ENCODE peak calls at places on chromosomes 1 and 21, in four cellular contexts. G is mesendoderm, P is mesenchymal stem cell, Y is H9. H is an unnamed sample.
A peak's percentile ranks its signal among the peaks of the same experiment; 100 is the strongest.

GRCh38 chr1:156766288-156767100 is 841 bp upstream of the PRCC start:
- DNase-seq in P (peak; percentile 18), G (peak; percentile 40), Y (no peak), H (peak; percentile 42)

GRCh38 chr1:91026320-91026719 is 4.5 kb upstream of the ZNF644 start:
- DNase-seq in P (no peak), Y (no peak), G (no peak), H (no peak)

GRCh38 chr1:209601809-209602657 is 18.5 kb downstream of the CAMK1G start:
- DNase-seq in G (peak; percentile 50), Y (no peak), P (peak; percentile 67), H (no peak)

GRCh38 chr1:57959727-57960300 is 536.0 kb upstream of the DAB1 start:
- DNase-seq in Y (no peak), G (no peak), P (no peak), H (no peak)

GRCh38 chr1:16083486-16083885 is 10.0 kb upstream of the FAM131C start:
- DNase-seq in P (no peak), G (no peak), Y (no peak), H (no peak)

GRCh38 chr1:183323849-183324683 is 94.1 kb downstream of the NMNAT2 start:
- DNase-seq in G (peak; percentile 83), P (peak; percentile 60), Y (no peak), H (peak; percentile 27)

GRCh38 chr1:205061665-205062069 is 18.7 kb downstream of the CNTN2 start:
- DNase-seq in G (peak; percentile 88), P (peak; percentile 58), Y (peak; percentile 90), H (peak; percentile 77)

GRCh38 chr1:39489567-39490239 is 1.7 kb upstream of the BMP8A start:
- DNase-seq in G (no peak), Y (no peak), P (no peak), H (no peak)

GRCh38 chr1:217472915-217473314 is 158.0 kb downstream of the GPATCH2 start:
- DNase-seq in Y (no peak), G (no peak), P (no peak), H (no peak)

GRCh38 chr1:34929497-34929852 is at the start of gene DLGAP3:
- DNase-seq in G (peak; percentile 43), Y (no peak), P (no peak), H (no peak)

GRCh38 chr1:205775717-205776056 is 405 bp upstream of the RAB29 start:
- DNase-seq in G (no peak), Y (no peak), P (peak; percentile 82), H (peak; percentile 15)

GRCh38 chr21:33587792-33588484 is 546 bp downstream of the DONSON start:
- DNase-seq in P (peak; percentile 52), Y (peak; percentile 44), G (peak; percentile 51), H (peak; percentile 41)

GRCh38 chr1:221310180-221310579 is 430.9 kb downstream of the HLX start:
- DNase-seq in P (no peak), G (peak; percentile 97), Y (no peak), H (no peak)

GRCh38 chr1:173206816-173207595 is at the start of gene TNFSF4:
- DNase-seq in Y (no peak), G (no peak), P (no peak), H (peak; percentile 15)

GRCh38 chr1:84907095-84907827 is 14.3 kb upstream of the LPAR3 start:
- DNase-seq in P (peak; percentile 64), Y (no peak), G (peak; percentile 70), H (no peak)

GRCh38 chr1:165877940-165878556 is 50.6 kb downstream of the UCK2 start:
- DNase-seq in G (no peak), Y (no peak), P (no peak), H (no peak)

GRCh38 chr1:218371927-218372672 is 27.0 kb downstream of the TGFB2 start:
- DNase-seq in P (peak; percentile 68), G (no peak), Y (no peak), H (no peak)

GRCh38 chr1:152599934-152600333 is at the start of gene LCE3C:
- DNase-seq in Y (no peak), G (no peak), P (no peak), H (no peak)

GRCh38 chr1:57623039-57623790 is 199.4 kb upstream of the DAB1 start:
- DNase-seq in P (peak; percentile 32), G (peak; percentile 95), Y (peak; percentile 58), H (no peak)

GRCh38 chr1:82562448-82562847 is 761.7 kb downstream of the ADGRL2 start:
- DNase-seq in G (no peak), P (no peak), Y (no peak), H (no peak)

GRCh38 chr21:15514073-15514946 is 215.5 kb upstream of the USP25 start:
- DNase-seq in P (no peak), G (peak; percentile 4), Y (no peak), H (no peak)

GRCh38 chr1:54940027-54940426 is 40.4 kb upstream of the TMEM61 start:
- DNase-seq in G (peak; percentile 28), Y (no peak), P (no peak), H (no peak)

GRCh38 chr1:41713557-41714327 is 205.0 kb downstream of the HIVEP3 start:
- DNase-seq in G (peak; percentile 69), Y (no peak), P (peak; percentile 72), H (no peak)

GRCh38 chr1:184287001-184287400 is 99.8 kb upstream of the C1orf21 start:
- DNase-seq in Y (no peak), G (no peak), P (no peak), H (peak; percentile 26)

GRCh38 chr1:10980841-10981727 is 31.4 kb upstream of the TARDBP start:
- DNase-seq in Y (no peak), G (no peak), P (no peak), H (no peak)

GRCh38 chr1:178294654-178295053 is 200.8 kb downstream of the RASAL2 start:
- DNase-seq in G (no peak), Y (no peak), P (no peak), H (peak; percentile 94)

GRCh38 chr21:25936776-25937175 is 202.0 kb downstream of the GABPA start:
- DNase-seq in Y (no peak), P (peak; percentile 74), G (no peak), H (no peak)

GRCh38 chr1:21703318-21703963 is 34.3 kb upstream of the RAP1GAP start:
- DNase-seq in Y (no peak), G (peak; percentile 43), P (peak; percentile 62), H (peak; percentile 25)
- H2BK5ac ChIP-seq in Y (no peak overlapping the region), G (no peak overlapping the region), P (no peak overlapping the region), H (no peak overlapping the region)

GRCh38 chr1:230141002-230141648 is 74.1 kb downstream of the GALNT2 start:
- DNase-seq in P (peak; percentile 69), G (no peak), Y (no peak), H (peak; percentile 90)
- H2BK5ac ChIP-seq in P (no peak overlapping the region), G (no peak overlapping the region), Y (no peak overlapping the region), H (no peak overlapping the region)

GRCh38 chr1:117846674-117847425 is 82.6 kb downstream of the GDAP2 start:
- DNase-seq in Y (no peak), P (no peak), G (no peak), H (no peak)

GRCh38 chr1:117838911-117839310 is 90.5 kb downstream of the GDAP2 start:
- DNase-seq in P (no peak), G (no peak), Y (no peak), H (no peak)

GRCh38 chr1:117841117-117841650 is 88.2 kb downstream of the GDAP2 start:
- DNase-seq in P (no peak), Y (no peak), G (no peak), H (no peak)

GRCh38 chr1:117843791-117844190 is 85.6 kb downstream of the GDAP2 start:
- DNase-seq in G (no peak), Y (no peak), P (no peak), H (no peak)

GRCh38 chr1:117842408-117843170 is 86.8 kb downstream of the GDAP2 start:
- DNase-seq in G (peak; percentile 83), Y (peak; percentile 74), P (no peak), H (no peak)
- H2BK5ac ChIP-seq in G (no peak overlapping the region), Y (no peak overlapping the region), P (no peak overlapping the region), H (no peak overlapping the region)

GRCh38 chr1:235742914-235743599 is 93.5 kb upstream of the GNG4 start:
- DNase-seq in P (no peak), Y (no peak), G (peak; percentile 31), H (no peak)
- H2BK5ac ChIP-seq in P (no peak overlapping the region), Y (no peak overlapping the region), G (no peak overlapping the region), H (no peak overlapping the region)

DNA sequence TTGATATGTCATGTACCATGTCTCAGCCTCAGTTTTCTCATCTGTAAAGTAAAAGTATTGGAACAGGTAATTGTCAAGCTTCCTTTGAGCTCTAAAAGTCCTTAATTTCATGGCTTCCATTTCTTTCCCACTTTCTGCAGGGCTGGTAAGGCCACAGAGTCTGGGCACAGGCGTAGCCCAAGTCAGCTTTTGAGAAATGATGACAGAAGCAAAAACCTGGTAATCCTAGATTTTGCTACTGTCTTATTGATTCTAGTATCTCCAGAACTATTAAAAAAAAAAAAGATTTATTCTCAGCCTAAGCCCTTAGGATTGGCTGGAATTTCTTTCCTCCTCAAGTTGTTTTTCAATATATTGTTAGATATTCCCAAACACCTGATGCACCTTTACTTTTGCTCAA is 31.3 kb downstream of the PLXNA2 start:
- DNase-seq in P (no peak), G (no peak), Y (no peak), H (no peak)
- H2BK5ac ChIP-seq in P (no peak overlapping the region), G (no peak overlapping the region), Y (no peak overlapping the region), H (peak overlapping the region; percentile 17)

GRCh38 chr1:25541889-25542658 is 1.3 kb upstream of the LDLRAP1 start:
- DNase-seq in Y (no peak), P (no peak), G (no peak), H (no peak)
- H2BK5ac ChIP-seq in Y (no peak overlapping the region), P (no peak overlapping the region), G (no peak overlapping the region), H (no peak overlapping the region)

DNA sequence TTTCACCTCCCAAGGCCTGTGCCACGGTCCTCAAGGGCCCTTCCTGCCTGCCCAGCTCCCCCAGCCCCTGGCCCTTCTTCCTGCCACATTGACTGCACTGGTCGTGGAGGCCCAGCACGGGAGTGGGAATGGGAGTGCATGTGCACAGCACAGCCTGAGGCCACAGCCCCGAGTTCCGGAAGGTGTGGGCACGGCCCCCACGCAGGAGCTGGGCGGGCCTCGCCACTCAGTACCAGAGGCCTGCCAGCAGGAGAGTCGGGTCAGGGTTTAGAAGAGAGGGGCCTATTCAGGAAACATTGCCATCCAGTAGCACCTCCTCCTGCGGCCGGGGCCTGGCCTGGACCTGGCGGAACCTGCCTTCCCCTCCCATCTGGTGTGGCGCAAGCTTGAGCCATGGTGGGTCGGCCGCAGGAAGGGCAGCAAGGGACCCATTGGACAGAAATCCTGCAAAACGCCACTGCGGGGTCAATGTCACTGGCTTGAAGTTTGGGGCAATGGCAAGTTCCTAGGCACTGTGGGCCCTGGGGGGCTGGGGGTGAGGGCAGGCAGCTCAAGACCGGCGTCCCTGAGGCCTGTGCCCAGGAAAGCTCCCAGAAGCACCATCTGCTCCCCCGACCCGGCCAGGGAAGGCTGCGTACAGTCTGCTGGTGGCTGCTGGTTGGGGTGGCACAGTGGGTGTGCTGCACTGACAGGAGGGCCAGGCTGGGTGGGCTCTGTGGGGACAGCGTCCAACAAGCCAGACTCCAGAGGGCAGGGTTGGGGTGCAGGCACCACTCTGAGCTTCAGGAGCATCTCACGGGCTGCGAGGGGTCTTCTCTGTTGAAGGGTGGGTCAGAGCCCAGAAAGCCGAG is 1.8 kb upstream of the TMEM52 start:
- DNase-seq in G (no peak), Y (peak; percentile 31), P (no peak), H (no peak)
- H2BK5ac ChIP-seq in G (no peak overlapping the region), Y (no peak overlapping the region), P (no peak overlapping the region), H (no peak overlapping the region)

H was measured in trophoblast cell.